ENCODE peak calls at places on chromosomes 12 and 14, in six cellular contexts. F, L, P, M, U and W are unnamed samples.

GRCh38 chr12:131710464-131711457 is at the start of gene SFSWAP:
- DNase-seq in L (peak), P (peak), U (peak), M (peak), F (peak), W (peak)

GRCh38 chr14:105088812-105089745 is 23.8 kb upstream of the GPR132 start:
- DNase-seq in L (no peak), M (no peak), U (no peak), P (no peak), F (no peak), W (no peak)

GRCh38 chr12:46261658-46262057 is 7.2 kb downstream of the SLC38A1 start:
- DNase-seq in M (no peak), U (no peak), F (no peak), L (no peak), P (no peak), W (no peak)

GRCh38 chr14:104350463-104351185 is 212.2 kb downstream of the KIF26A start:
- DNase-seq in M (no peak), F (no peak), P (no peak), U (no peak), L (no peak), W (peak)

GRCh38 chr12:76176935-76177334 is 92.5 kb upstream of the NAP1L1 start:
- DNase-seq in F (no peak), M (no peak), L (no peak), P (no peak), U (no peak), W (no peak)

GRCh38 chr12:67716817-67717216 is 68.3 kb downstream of the DYRK2 start:
- DNase-seq in M (no peak), P (peak), F (no peak), L (no peak), U (no peak), W (no peak)

GRCh38 chr12:91991397-91992187 is 154.1 kb downstream of the BTG1 start:
- DNase-seq in F (no peak), U (no peak), M (no peak), L (no peak), P (no peak), W (no peak)

GRCh38 chr14:45664668-45665356 is 411.8 kb upstream of the MIS18BP1 start:
- DNase-seq in M (no peak), U (no peak), L (no peak), P (no peak), F (no peak), W (no peak)

GRCh38 chr12:130132831-130133635 is 29.2 kb upstream of the FZD10 start:
- DNase-seq in P (no peak), L (no peak), M (no peak), U (no peak), F (no peak), W (no peak)

GRCh38 chr14:90087433-90087832 is 25.6 kb downstream of the KCNK13 start:
- DNase-seq in F (no peak), P (no peak), U (no peak), L (no peak), M (no peak), W (no peak)

GRCh38 chr14:51942971-51943370 is 46.4 kb upstream of the RTRAF start:
- DNase-seq in F (no peak), L (no peak), U (no peak), P (no peak), M (no peak), W (no peak)